ENCODE peak calls at places on chromosome 16, in nine cellular contexts. X, B, L, G, P, E, A, F and D are unnamed samples.

GRCh38 chr16:19884021-19884485 is 595 bp downstream of the GPRC5B start:
- DNase-seq in X (no peak), B (peak), L (no peak), G (peak), P (no peak), E (no peak), A (peak), F (peak), D (no peak)

GRCh38 chr16:83701494-83701893 is 106.3 kb upstream of the HSBP1 start:
- DNase-seq in X (peak), B (peak), L (peak), G (no peak), P (peak), E (peak), A (peak), F (no peak), D (peak)

GRCh38 chr16:46763147-46763546 is 15.0 kb upstream of the MYLK3 start:
- DNase-seq in X (no peak), B (no peak), L (peak), G (no peak), P (no peak), E (no peak), A (peak), F (peak), D (peak)

GRCh38 chr16:23113185-23113584 is 36.1 kb downstream of the USP31 start:
- DNase-seq in X (no peak), B (no peak), L (no peak), G (no peak), P (no peak), E (no peak), A (no peak), F (no peak), D (no peak)

GRCh38 chr16:8589293-8590160 is 784 bp downstream of the TMEM114 start:
- DNase-seq in X (no peak), B (peak), L (no peak), G (no peak), P (no peak), E (no peak), A (peak), F (no peak), D (no peak)

GRCh38 chr16:88936008-88936912 is 40.7 kb downstream of the CBFA2T3 start:
- DNase-seq in X (no peak), B (no peak), L (no peak), G (no peak), P (no peak), E (no peak), A (peak), F (peak), D (no peak)

GRCh38 chr16:46817961-46818360 is 13.0 kb downstream of the C16orf87 start:
- DNase-seq in X (no peak), B (peak), L (no peak), G (no peak), P (peak), E (peak), A (no peak), F (no peak), D (no peak)

GRCh38 chr16:30025156-30025555 is 2.2 kb downstream of the C16orf92 start:
- DNase-seq in X (no peak), B (no peak), L (no peak), G (no peak), P (no peak), E (no peak), A (no peak), F (no peak), D (no peak)

GRCh38 chr16:55401036-55401435 is 77.0 kb downstream of the IRX6 start:
- DNase-seq in X (no peak), B (no peak), L (no peak), G (no peak), P (no peak), E (no peak), A (no peak), F (no peak), D (no peak)

GRCh38 chr16:17481741-17482140 is 11.0 kb upstream of the XYLT1 start:
- DNase-seq in X (no peak), B (no peak), L (no peak), G (no peak), P (no peak), E (no peak), A (no peak), F (no peak), D (no peak)

GRCh38 chr16:23207485-23207884 is 24.9 kb downstream of the SCNN1G start:
- DNase-seq in X (no peak), B (no peak), L (no peak), G (no peak), P (no peak), E (no peak), A (no peak), F (no peak), D (no peak)

GRCh38 chr16:70151941-70152509 is 21.6 kb upstream of the CLEC18C start:
- DNase-seq in X (no peak), B (no peak), L (peak), G (no peak), P (no peak), E (no peak), A (no peak), F (peak), D (peak)

GRCh38 chr16:21033707-21034106 is 116.9 kb downstream of the DNAH3 start:
- DNase-seq in X (no peak), B (no peak), L (no peak), G (no peak), P (peak), E (no peak), A (peak), F (no peak), D (no peak)

GRCh38 chr16:59632266-59632855 is 898.2 kb upstream of the GOT2 start:
- DNase-seq in X (no peak), B (no peak), L (no peak), G (no peak), P (peak), E (peak), A (no peak), F (no peak), D (no peak)

GRCh38 chr16:59400830-59401229 is 666.7 kb upstream of the GOT2 start:
- DNase-seq in X (no peak), B (no peak), L (no peak), G (no peak), P (no peak), E (no peak), A (no peak), F (no peak), D (no peak)

GRCh38 chr16:21301168-21301894 is 23.2 kb upstream of the CRYM start:
- DNase-seq in X (peak), B (peak), L (peak), G (peak), P (peak), E (peak), A (peak), F (peak), D (peak)

GRCh38 chr16:28321700-28322411 is 29.5 kb downstream of the SBK1 start:
- DNase-seq in X (no peak), B (peak), L (peak), G (no peak), P (peak), E (peak), A (peak), F (no peak), D (peak)

GRCh38 chr16:10182186-10182683 is at the start of gene GRIN2A:
- DNase-seq in X (no peak), B (peak), L (no peak), G (no peak), P (no peak), E (no peak), A (peak), F (no peak), D (no peak)

GRCh38 chr16:11258553-11259287 is 2.7 kb upstream of the SOCS1 start:
- DNase-seq in X (peak), B (no peak), L (no peak), G (peak), P (peak), E (no peak), A (peak), F (peak), D (no peak)

GRCh38 chr16:27242868-27243590 is 25.5 kb downstream of the NSMCE1 start:
- DNase-seq in X (no peak), B (peak), L (no peak), G (no peak), P (peak), E (peak), A (no peak), F (peak), D (no peak)

GRCh38 chr16:58448890-58449289 is 51.1 kb upstream of the NDRG4 start:
- DNase-seq in X (no peak), B (no peak), L (no peak), G (no peak), P (no peak), E (no peak), A (no peak), F (no peak), D (no peak)

GRCh38 chr16:2273484-2273883 is 5.6 kb upstream of the RNPS1 start:
- DNase-seq in X (no peak), B (no peak), L (no peak), G (no peak), P (no peak), E (no peak), A (no peak), F (no peak), D (no peak)
- H3K4me3 ChIP-seq in X (no peak), B (no peak), L (no peak), G (no peak), P (no peak), E (no peak), A (no peak), F (no peak), D (no peak)

GRCh38 chr16:76854234-76854633 is 336.8 kb upstream of the MON1B start:
- DNase-seq in X (no peak), B (peak), L (no peak), G (no peak), P (no peak), E (no peak), A (peak), F (no peak), D (no peak)
- TF ChIP-seq CTCF in X (no peak), B (peak), L (no peak), G (no peak), P (peak), E (no peak), A (peak), F (no peak), D (no peak)

DNA sequence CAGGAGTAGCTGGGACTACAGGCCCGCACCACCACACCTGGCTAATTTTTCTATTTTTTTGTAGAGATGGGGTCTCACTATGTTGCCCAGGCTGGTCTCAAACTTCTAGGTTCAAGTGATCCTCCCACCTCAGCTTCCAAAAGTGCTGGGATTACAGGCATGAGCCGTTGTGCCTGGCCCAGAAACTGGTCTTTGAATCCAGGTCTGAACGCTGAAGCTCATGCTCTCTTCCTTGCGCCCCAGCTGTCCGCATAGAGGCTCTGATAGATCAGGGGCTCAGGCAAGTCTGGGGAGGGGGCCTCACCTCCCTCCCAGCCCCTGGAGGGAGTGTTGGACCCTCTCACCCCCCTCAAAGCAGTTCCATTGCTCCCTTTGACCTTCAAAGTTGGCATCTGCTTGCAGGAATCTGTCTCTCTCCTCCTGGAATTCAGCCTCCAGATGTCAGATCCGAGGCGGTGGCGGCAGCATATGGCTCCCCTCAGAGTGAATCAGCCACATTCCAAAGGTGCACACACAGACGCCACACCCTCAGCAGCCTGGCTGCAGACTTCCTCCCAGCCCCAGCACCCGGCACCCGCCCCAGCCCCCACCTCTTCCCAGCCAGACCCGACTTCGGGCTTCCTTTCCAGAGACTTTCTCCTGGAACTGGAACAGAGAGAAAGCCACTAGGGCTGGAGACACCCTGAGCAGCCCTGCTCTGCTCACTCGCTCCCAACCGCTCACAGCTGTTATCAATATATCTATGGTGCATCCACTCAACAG is 16.9 kb upstream of the GLIS2 start:
- DNase-seq in X (peak), B (peak), L (peak), G (peak), P (peak), E (peak), A (peak), F (no peak), D (peak)
- H3K4me3 ChIP-seq in X (no peak), B (peak), L (peak), G (no peak), P (peak), E (no peak), A (no peak), F (no peak), D (no peak)

GRCh38 chr16:87636741-87637140 is 34.4 kb downstream of the JPH3 start:
- DNase-seq in X (no peak), B (no peak), L (no peak), G (no peak), P (no peak), E (no peak), A (no peak), F (no peak), D (no peak)
- TF ChIP-seq CTCF in X (no peak), B (no peak), L (no peak), G (no peak), P (no peak), E (no peak), A (no peak), F (peak), D (no peak)

DNA sequence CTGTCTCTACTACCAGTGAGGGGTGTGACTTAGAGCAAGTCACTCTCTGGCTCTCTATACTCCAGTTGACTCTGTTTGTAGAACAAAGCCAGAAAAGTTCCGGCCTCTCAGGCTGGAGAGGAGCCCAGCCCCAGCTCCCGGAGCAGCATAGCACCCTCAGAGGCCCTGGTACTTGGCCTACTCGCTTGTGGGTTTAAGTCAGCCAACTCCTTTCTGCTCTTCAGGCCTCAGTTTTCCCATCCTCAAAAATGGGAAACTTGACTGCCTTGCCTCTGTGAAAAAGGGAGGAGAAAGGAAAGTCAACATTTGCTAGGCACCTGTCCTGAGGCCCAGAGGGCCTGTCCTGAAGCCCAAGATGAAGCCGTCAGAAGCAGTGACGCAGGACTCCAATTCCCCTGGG is 1.1 kb downstream of the CHST6 start:
- DNase-seq in X (no peak), B (no peak), L (no peak), G (no peak), P (no peak), E (no peak), A (no peak), F (peak), D (no peak)
- H3K4me3 ChIP-seq in X (no peak), B (peak), L (no peak), G (no peak), P (no peak), E (peak), A (no peak), F (no peak), D (no peak)

GRCh38 chr16:1020591-1020990 is 39.0 kb downstream of the SOX8 start:
- DNase-seq in X (no peak), B (no peak), L (no peak), G (no peak), P (no peak), E (no peak), A (no peak), F (no peak), D (no peak)

GRCh38 chr16:1022466-1022865 is 40.9 kb downstream of the SOX8 start:
- DNase-seq in X (no peak), B (no peak), L (no peak), G (no peak), P (no peak), E (no peak), A (no peak), F (no peak), D (no peak)

GRCh38 chr16:1019934-1020305 is 38.4 kb downstream of the SOX8 start:
- DNase-seq in X (no peak), B (no peak), L (no peak), G (no peak), P (no peak), E (no peak), A (no peak), F (no peak), D (no peak)

GRCh38 chr16:1019234-1019933 is 37.8 kb downstream of the SOX8 start:
- DNase-seq in X (no peak), B (no peak), L (no peak), G (no peak), P (peak), E (peak), A (peak), F (no peak), D (no peak)

GRCh38 chr16:1021553-1022160 is 40.1 kb downstream of the SOX8 start:
- DNase-seq in X (no peak), B (no peak), L (no peak), G (no peak), P (no peak), E (no peak), A (no peak), F (no peak), D (no peak)
- TF ChIP-seq CTCF in X (no peak), B (no peak), L (no peak), G (no peak), P (no peak), E (no peak), A (no peak), F (no peak), D (no peak)

GRCh38 chr16:706189-707061 is 824 bp upstream of the FBXL16 start:
- DNase-seq in X (no peak), B (peak), L (no peak), G (no peak), P (no peak), E (no peak), A (no peak), F (no peak), D (no peak)
- H3K4me3 ChIP-seq in X (no peak), B (peak), L (no peak), G (peak), P (no peak), E (no peak), A (no peak), F (peak), D (no peak)

DNA sequence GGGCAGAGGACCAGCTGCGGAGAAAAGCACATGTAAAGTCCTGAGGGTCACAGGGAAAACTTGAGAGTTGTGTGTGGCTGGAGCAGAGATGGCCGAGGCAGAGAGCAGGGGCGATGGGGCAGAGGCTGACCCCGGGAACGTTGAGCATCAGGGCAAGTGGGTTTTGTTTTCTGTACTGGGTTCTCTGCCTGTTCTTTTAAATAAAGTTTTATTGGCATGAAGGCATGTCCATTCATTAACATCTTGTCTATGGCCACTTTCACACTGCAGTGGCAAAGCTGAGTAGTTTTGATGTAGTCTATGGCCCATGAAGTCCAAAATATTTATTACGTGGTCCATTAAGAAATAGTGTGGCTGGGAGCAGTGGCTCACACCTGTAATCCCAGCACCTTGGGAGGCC is 64.4 kb downstream of the ABCC1 start:
- DNase-seq in X (no peak), B (no peak), L (no peak), G (no peak), P (no peak), E (no peak), A (no peak), F (no peak), D (no peak)
- TF ChIP-seq CTCF in X (no peak), B (no peak), L (no peak), G (no peak), P (no peak), E (no peak), A (no peak), F (no peak), D (no peak)

GRCh38 chr16:68473358-68474064 is 25.2 kb upstream of the SMPD3 start:
- DNase-seq in X (peak), B (no peak), L (no peak), G (no peak), P (no peak), E (no peak), A (no peak), F (no peak), D (no peak)

GRCh38 chr16:68468849-68469248 is 20.5 kb upstream of the SMPD3 start:
- DNase-seq in X (no peak), B (no peak), L (no peak), G (no peak), P (no peak), E (no peak), A (no peak), F (no peak), D (no peak)

GRCh38 chr16:68469728-68470460 is 21.6 kb upstream of the SMPD3 start:
- DNase-seq in X (no peak), B (no peak), L (no peak), G (no peak), P (no peak), E (no peak), A (no peak), F (no peak), D (no peak)

GRCh38 chr16:68472581-68472980 is 24.3 kb upstream of the SMPD3 start:
- DNase-seq in X (no peak), B (no peak), L (no peak), G (no peak), P (no peak), E (no peak), A (no peak), F (no peak), D (no peak)

GRCh38 chr16:68470461-68471150 is 22.3 kb upstream of the SMPD3 start:
- DNase-seq in X (no peak), B (no peak), L (no peak), G (no peak), P (no peak), E (no peak), A (no peak), F (peak), D (no peak)
- H3K4me3 ChIP-seq in X (no peak), B (no peak), L (no peak), G (peak), P (no peak), E (no peak), A (no peak), F (peak), D (no peak)

DNA sequence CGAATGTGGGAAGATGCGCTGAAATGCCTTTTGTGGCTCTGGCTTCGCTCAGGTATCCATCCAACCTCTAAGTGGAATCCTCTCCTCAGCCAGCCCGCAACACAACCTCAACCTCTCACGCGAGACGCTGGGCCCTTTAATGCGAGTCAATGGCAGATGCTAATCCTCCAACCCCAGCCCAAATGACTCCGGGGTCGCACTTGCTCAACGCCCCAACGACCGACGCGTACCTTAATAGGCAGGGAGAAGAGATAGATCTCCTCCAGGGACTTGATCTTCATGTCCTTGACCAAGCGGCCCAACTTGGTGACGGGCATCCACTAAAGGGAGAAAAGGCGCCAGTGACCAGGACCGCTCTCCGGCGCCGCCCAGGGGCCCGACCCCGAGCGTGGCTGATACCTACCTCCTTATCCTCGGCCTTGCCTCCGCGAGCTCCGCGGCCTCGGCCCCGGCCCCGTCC is 550 bp downstream of the RPS2 start:
- DNase-seq in X (no peak), B (no peak), L (no peak), G (no peak), P (peak), E (no peak), A (peak), F (no peak), D (no peak)
- TF ChIP-seq CTCF in X (no peak), B (no peak), L (no peak), G (no peak), P (peak), E (no peak), A (peak), F (no peak), D (peak)